ENCODE peak calls at places on chromosomes 2 and 18, in five cellular contexts. B is upper lobe of right lung, Q is AG09319, U is pancreas, A is esophagus squamous epithelium. O is an unnamed sample.

GRCh38 chr2:176854878-176855277 is 357.7 kb upstream of the HNRNPA3 start:
- DNase-seq in Q (no peak), B (no peak), A (no peak), U (no peak), O (no peak)

GRCh38 chr2:26969089-26969844 is 1.2 kb upstream of the MAPRE3 start:
- DNase-seq in Q (no peak), B (no peak), A (no peak), U (no peak), O (no peak)

GRCh38 chr2:39523308-39524044 is 86.4 kb upstream of the MAP4K3 start:
- DNase-seq in B (no peak), U (no peak), A (no peak), Q (no peak), O (no peak)

GRCh38 chr2:36741188-36741587 is 44.7 kb downstream of the VIT start:
- DNase-seq in A (no peak), Q (no peak), B (no peak), U (no peak), O (no peak)

GRCh38 chr18:79452190-79452990 is 56.7 kb downstream of the NFATC1 start:
- DNase-seq in B (no peak), Q (no peak), A (no peak), U (no peak), O (no peak)

GRCh38 chr2:238910751-238911351 is 63.0 kb downstream of the TWIST2 start:
- DNase-seq in Q (no peak), A (no peak), B (peak), U (no peak), O (no peak)

GRCh38 chr2:73839653-73840411 is 11.1 kb downstream of the STAMBP start:
- DNase-seq in B (no peak), U (no peak), A (no peak), Q (no peak), O (no peak)

GRCh38 chr2:238851026-238851425 is 3.1 kb downstream of the TWIST2 start:
- DNase-seq in B (no peak), Q (no peak), U (no peak), A (no peak), O (no peak)

GRCh38 chr2:182077451-182078142 is 91.9 kb downstream of the PPP1R1C start:
- DNase-seq in B (no peak), A (no peak), Q (peak), U (peak), O (no peak)

GRCh38 chr2:235129856-235130255 is 178.0 kb downstream of the SH3BP4 start:
- DNase-seq in B (no peak), U (no peak), Q (no peak), A (no peak), O (no peak)

GRCh38 chr2:22110244-22110651 is 986.5 kb downstream of the TDRD15 start:
- DNase-seq in A (no peak), Q (no peak), U (no peak), B (no peak), O (no peak)

GRCh38 chr2:220744861-220745260 is 827.2 kb downstream of the EPHA4 start:
- DNase-seq in B (no peak), U (no peak), Q (peak), A (no peak), O (no peak)

GRCh38 chr18:63319383-63320040 is at the start of gene BCL2:
- DNase-seq in Q (peak), B (no peak), A (no peak), U (no peak), O (no peak)

GRCh38 chr2:198961555-198961954 is 496.2 kb downstream of the SATB2 start:
- DNase-seq in B (no peak), Q (no peak), A (no peak), U (no peak), O (no peak)

GRCh38 chr2:237669628-237670351 is 42.4 kb downstream of the LRRFIP1 start:
- DNase-seq in U (no peak), A (no peak), B (peak), Q (peak), O (no peak)

GRCh38 chr2:20396356-20397000 is 45.8 kb upstream of the PUM2 start:
- DNase-seq in A (no peak), U (no peak), Q (no peak), B (no peak), O (no peak)
- TF ChIP-seq CTCF in A (no peak), U (no peak), Q (no peak), B (no peak), O (no peak)

GRCh38 chr2:64228126-64228678 is 84.0 kb upstream of the PELI1 start:
- DNase-seq in Q (no peak), A (no peak), U (peak), B (peak), O (peak)

GRCh38 chr2:64225491-64225890 is 81.3 kb upstream of the PELI1 start:
- DNase-seq in Q (no peak), B (no peak), A (no peak), U (no peak), O (no peak)

GRCh38 chr2:64227603-64228125 is 83.4 kb upstream of the PELI1 start:
- DNase-seq in B (no peak), U (no peak), Q (no peak), A (no peak), O (no peak)

GRCh38 chr2:64228923-64229322 is 84.7 kb upstream of the PELI1 start:
- DNase-seq in A (no peak), U (no peak), B (no peak), Q (no peak), O (no peak)

DNA sequence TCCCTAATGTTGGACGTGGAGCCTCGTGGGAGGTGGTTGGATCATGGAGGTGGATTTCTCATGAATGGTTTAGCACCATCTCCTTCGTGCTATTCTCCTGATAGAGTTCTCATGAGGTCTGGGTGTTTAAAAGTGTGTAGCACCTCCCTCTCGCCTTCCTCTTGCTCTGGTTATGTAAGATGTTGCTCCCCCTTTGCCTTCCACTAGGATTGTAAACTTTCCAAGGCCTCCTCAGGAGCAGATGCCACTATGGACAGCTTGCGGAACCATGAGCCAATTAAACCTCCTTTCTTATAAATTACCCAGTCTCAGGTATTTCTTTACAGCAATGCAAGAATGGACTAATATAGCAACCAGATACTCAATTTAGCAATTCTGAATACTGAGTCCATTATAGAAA is 82.4 kb upstream of the PELI1 start:
- DNase-seq in A (no peak), B (no peak), U (no peak), Q (no peak), O (no peak)
- TF ChIP-seq CTCF in A (no peak), B (no peak), U (no peak), Q (no peak), O (no peak)

GRCh38 chr18:52869942-52870907 is 530.2 kb downstream of the DCC start:
- DNase-seq in A (no peak), U (peak), B (no peak), Q (no peak), O (no peak)
- TF ChIP-seq CTCF in A (no peak), U (no peak), B (peak), Q (no peak), O (no peak)

GRCh38 chr2:217713395-217714267 is 289.2 kb downstream of the TNS1 start:
- DNase-seq in U (peak), Q (no peak), A (no peak), B (peak), O (peak)
- TF ChIP-seq CTCF in U (peak), Q (peak), A (peak), B (peak), O (peak)

GRCh38 chr2:64327510-64328414 is 126.2 kb upstream of the LGALSL start:
- DNase-seq in B (peak), U (no peak), A (no peak), Q (no peak), O (peak)
- TF ChIP-seq CTCF in B (peak), U (no peak), A (peak), Q (peak), O (peak)

O was measured in natural killer cell.